ENCODE peak calls at places on chromosomes 4 and X, in four cellular contexts. U is A549, A is H1, B is HepG2. N is an unnamed sample.

GRCh38 chrX:3711331-3711917 is 2.0 kb downstream of the PRKX start:
- DNase-seq in U (no peak), A (no peak), B (no peak), N (peak; percentile 41)

GRCh38 chrX:109360301-109360700 is 121.6 kb downstream of the GUCY2F start:
- DNase-seq in U (no peak), A (no peak), B (no peak), N (no peak)

GRCh38 chr4:55181606-55182005 is 56.2 kb upstream of the KDR start:
- DNase-seq in U (no peak), A (no peak), B (no peak), N (no peak)

GRCh38 chr4:159278399-159278798 is 175.5 kb downstream of the RAPGEF2 start:
- DNase-seq in U (no peak), A (no peak), B (no peak), N (no peak)

GRCh38 chr4:38075370-38076152 is 115.4 kb downstream of the PTTG2 start:
- DNase-seq in U (peak; percentile 30), A (no peak), B (peak; percentile 89), N (no peak)

GRCh38 chr4:106062452-106062875 is 167.2 kb downstream of the NPNT start:
- DNase-seq in U (peak; percentile 19), A (no peak), B (peak; percentile 80), N (peak; percentile 9)

GRCh38 chr4:77001907-77002306 is 52.4 kb downstream of the SEPTIN11 start:
- DNase-seq in U (no peak), A (no peak), B (no peak), N (no peak)

GRCh38 chr4:102328045-102328444 is 17.2 kb downstream of the SLC39A8 start:
- DNase-seq in U (no peak), A (no peak), B (no peak), N (no peak)

GRCh38 chr4:38768968-38769394 is 13.8 kb downstream of the TLR10 start:
- DNase-seq in U (no peak), A (no peak), B (no peak), N (no peak)

GRCh38 chr4:94929696-94930095 is 171.9 kb downstream of the BMPR1B start:
- DNase-seq in U (no peak), A (no peak), B (no peak), N (no peak)

GRCh38 chrX:97629597-97629985 is 745.9 kb downstream of the RPA4 start:
- DNase-seq in U (no peak), A (no peak), B (no peak), N (no peak)

GRCh38 chr4:123555500-123556273 is 159.1 kb downstream of the SPRY1 start:
- DNase-seq in U (peak; percentile 81), A (no peak), B (peak; percentile 98), N (peak; percentile 41)

GRCh38 chr4:21726255-21726815 is 222.2 kb downstream of the KCNIP4 start:
- DNase-seq in U (no peak), A (no peak), B (no peak), N (no peak)

GRCh38 chrX:44400588-44400987 is 57.1 kb upstream of the EFHC2 start:
- DNase-seq in U (peak; percentile 24), A (no peak), B (no peak), N (no peak)

GRCh38 chr4:139919513-139919912 is 234.5 kb downstream of the MAML3 start:
- DNase-seq in U (peak; percentile 24), A (no peak), B (no peak), N (no peak)

GRCh38 chr4:126583509-126583908 is 1049.2 kb upstream of the INTU start:
- DNase-seq in U (peak; percentile 3), A (no peak), B (peak; percentile 10), N (no peak)

GRCh38 chr4:74516321-74516720 is 71.4 kb downstream of the AREG start:
- DNase-seq in U (no peak), A (no peak), B (no peak), N (no peak)

GRCh38 chrX:44039556-44039955 is 66.4 kb upstream of the NDP start:
- DNase-seq in U (no peak), A (no peak), B (no peak), N (no peak)

DNA sequence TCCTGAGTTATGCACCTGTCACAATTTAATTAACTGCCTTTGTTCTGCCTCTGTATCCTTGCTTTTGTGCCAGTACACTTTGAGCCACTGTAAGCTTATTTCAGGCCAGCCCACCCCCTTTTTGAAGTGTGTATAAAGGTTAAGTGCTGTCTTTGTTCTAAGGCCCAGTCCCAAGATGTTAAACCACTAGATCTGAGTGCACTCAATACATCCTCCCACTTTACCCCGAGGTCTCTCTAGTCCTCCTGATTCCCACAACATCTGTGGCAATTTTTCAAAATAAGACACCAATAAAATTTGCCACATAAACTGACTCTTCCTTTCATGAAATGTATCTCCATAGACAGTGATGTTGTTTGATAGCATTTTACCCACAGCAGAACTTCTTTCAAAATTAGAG is 124.1 kb upstream of the SPIN4 start:
- DNase-seq in U (peak; percentile 37), A (no peak), B (no peak), N (peak; percentile 4)
- TF ChIP-seq RNF2 in U (no peak), A (no peak), B (no peak), N (no peak)

GRCh38 chrX:133374874-133375387 is 40.4 kb downstream of the GPC4 start:
- DNase-seq in U (no peak), A (no peak), B (no peak), N (no peak)

GRCh38 chrX:133373366-133374079 is 41.8 kb downstream of the GPC4 start:
- DNase-seq in U (no peak), A (no peak), B (no peak), N (no peak)

GRCh38 chrX:133370719-133371275 is 44.5 kb downstream of the GPC4 start:
- DNase-seq in U (no peak), A (no peak), B (no peak), N (no peak)

GRCh38 chrX:133376422-133376821 is 38.9 kb downstream of the GPC4 start:
- DNase-seq in U (no peak), A (no peak), B (no peak), N (no peak)

GRCh38 chrX:133375558-133376340 is 39.5 kb downstream of the GPC4 start:
- DNase-seq in U (no peak), A (no peak), B (no peak), N (no peak)
- TF ChIP-seq PHF8 in U (no peak), A (no peak), B (no peak), N (no peak)

GRCh38 chr4:177163532-177163931 is 146.1 kb upstream of the NEIL3 start:
- DNase-seq in U (no peak), A (no peak), B (no peak), N (no peak)

GRCh38 chr4:177159600-177159999 is 150.1 kb upstream of the NEIL3 start:
- DNase-seq in U (no peak), A (no peak), B (no peak), N (no peak)

DNA sequence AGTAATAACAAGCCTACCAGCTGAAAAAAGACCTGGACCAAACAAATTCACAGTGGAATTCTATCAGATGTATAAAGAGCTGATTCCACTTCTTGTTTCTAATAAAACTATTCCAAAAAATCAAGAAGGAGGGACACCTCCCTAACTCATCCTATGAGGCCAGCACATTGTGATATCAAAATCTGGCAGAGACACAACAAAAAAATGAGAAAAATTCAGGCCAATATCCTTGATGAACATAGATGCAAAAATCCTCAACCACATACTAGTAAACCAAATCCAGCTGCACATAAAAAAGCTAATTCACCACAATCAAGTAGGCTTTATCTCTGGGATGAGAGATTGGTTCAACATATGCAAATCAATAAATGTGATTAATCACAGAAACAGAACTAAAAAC is 147.9 kb upstream of the NEIL3 start:
- DNase-seq in U (no peak), A (no peak), B (no peak), N (no peak)
- TF ChIP-seq RNF2 in U (no peak), A (no peak), B (no peak), N (no peak)

GRCh38 chrX:115560978-115561604 is at the start of gene PLS3:
- DNase-seq in U (peak; percentile 94), A (peak; percentile 46), B (peak; percentile 77), N (no peak)
- TF ChIP-seq PHF8 in U (peak; percentile 41), A (peak; percentile 43), B (peak; percentile 54), N (no peak)

GRCh38 chr4:152920768-152921167 is 15.4 kb upstream of the FHDC1 start:
- DNase-seq in U (peak; percentile 60), A (no peak), B (no peak), N (no peak)
- TF ChIP-seq RNF2 in U (no peak), A (no peak), B (no peak), N (no peak)

N was measured in K562.